ENCODE peak calls at places on chromosome 9, in five cellular contexts. N is HCT116, X is GM23248, V is SK-N-SH, D is PC-3. J is an unnamed sample. For H3K9me2 and H3K27me3, the result is how much of the 10 kb centered on the place peaks cover.

GRCh38 chr9:114163517-114163924 is 8.2 kb downstream of the COL27A1 start:
- DNase-seq in V (peak), N (no peak), D (no peak), X (peak), J (no peak)

GRCh38 chr9:1732670-1733069 is 282.5 kb upstream of the SMARCA2 start:
- DNase-seq in X (no peak), D (peak), N (no peak), V (no peak), J (peak)

GRCh38 chr9:21686738-21687137 is 115.7 kb upstream of the MTAP start:
- DNase-seq in N (no peak), D (no peak), V (no peak), X (no peak), J (no peak)

GRCh38 chr9:68999393-69000105 is 14.4 kb downstream of the PRKACG start:
- DNase-seq in D (peak), N (peak), V (peak), X (peak), J (peak)

GRCh38 chr9:111298831-111299603 is 31.0 kb downstream of the OR2K2 start:
- DNase-seq in X (peak), N (peak), D (peak), V (peak), J (peak)

GRCh38 chr9:127225747-127226646 is 38.6 kb upstream of the GARNL3 start:
- DNase-seq in N (no peak), V (no peak), X (peak), D (peak), J (no peak)

GRCh38 chr9:70053864-70054263 is 10.2 kb downstream of the MAMDC2 start:
- DNase-seq in D (peak), N (peak), V (no peak), X (no peak), J (no peak)

GRCh38 chr9:88574993-88575392 is 40.0 kb downstream of the NXNL2 start:
- DNase-seq in N (no peak), V (no peak), X (peak), D (no peak), J (no peak)

GRCh38 chr9:23088932-23089364 is 642.3 kb downstream of the DMRTA1 start:
- DNase-seq in V (no peak), D (peak), N (no peak), X (peak), J (peak)

GRCh38 chr9:92480332-92480771 is 2.0 kb downstream of the ASPN start:
- DNase-seq in X (peak), D (peak), N (no peak), V (no peak), J (no peak)

GRCh38 chr9:97502222-97502983 is 937 bp downstream of the TMOD1 start:
- DNase-seq in N (no peak), V (no peak), D (no peak), X (no peak), J (no peak)

GRCh38 chr9:94212091-94212490 is 47.0 kb upstream of the ZNF169 start:
- DNase-seq in X (no peak), V (no peak), D (no peak), N (no peak), J (peak)

GRCh38 chr9:1761807-1762206 is 253.3 kb upstream of the SMARCA2 start:
- DNase-seq in X (no peak), N (no peak), D (no peak), V (no peak), J (no peak)

GRCh38 chr9:546797-547223 is 294.7 kb upstream of the DMRT1 start:
- DNase-seq in V (no peak), N (no peak), X (peak), D (no peak), J (peak)

GRCh38 chr9:85743290-85744128 is 1.8 kb upstream of the AGTPBP1 start:
- DNase-seq in N (peak), X (peak), V (no peak), D (peak), J (no peak)

GRCh38 chr9:33778700-33779351 is 16.5 kb upstream of the PRSS3 start:
- DNase-seq in D (peak), V (peak), N (peak), X (peak), J (peak)

GRCh38 chr9:98222885-98223640 is 30.6 kb upstream of the CORO2A start:
- DNase-seq in D (peak), X (peak), N (peak), V (no peak), J (no peak)

GRCh38 chr9:99044827-99045226 is 60.1 kb upstream of the TGFBR1 start:
- DNase-seq in X (no peak), D (no peak), V (no peak), N (no peak), J (no peak)

DNA sequence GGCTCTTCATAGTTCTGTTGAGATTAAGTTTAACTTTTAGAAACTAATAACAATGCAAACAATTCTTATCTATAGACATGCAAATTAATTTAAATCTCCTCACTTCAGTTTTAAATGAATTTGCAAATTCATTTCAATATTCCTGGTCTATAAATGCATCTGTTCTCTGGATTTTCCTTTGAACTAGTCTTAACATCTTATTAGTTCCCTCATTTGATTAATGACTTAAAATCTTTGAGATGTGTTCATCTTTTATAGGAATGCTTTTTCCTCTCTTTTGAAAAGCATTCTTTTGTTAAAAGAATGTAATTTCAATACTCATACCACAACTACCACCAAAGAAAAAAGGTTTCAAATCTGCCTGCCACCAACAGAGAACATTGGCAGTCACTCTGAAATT is 169.4 kb downstream of the RASEF start:
- DNase-seq in X (no peak), D (no peak), N (no peak), V (no peak), J (no peak)
- H3K9me2 ChIP-seq in X (under half), D (under half), N (under half), V (under half), J (under half)

GRCh38 chr9:110156416-110156815 is 51.5 kb downstream of the C9orf152 start:
- DNase-seq in N (no peak), X (no peak), D (no peak), V (no peak), J (no peak)

GRCh38 chr9:110155744-110156143 is 52.2 kb downstream of the C9orf152 start:
- DNase-seq in V (no peak), N (no peak), D (no peak), X (no peak), J (no peak)

GRCh38 chr9:110153431-110153830 is 54.5 kb downstream of the C9orf152 start:
- DNase-seq in X (peak), D (no peak), V (no peak), N (no peak), J (no peak)

GRCh38 chr9:110148868-110149267 is 59.1 kb downstream of the C9orf152 start:
- DNase-seq in N (no peak), X (peak), D (no peak), V (no peak), J (no peak)

GRCh38 chr9:110152704-110153374 is 55.1 kb downstream of the C9orf152 start:
- DNase-seq in N (peak), D (peak), V (peak), X (peak), J (peak)
- H3K9ac ChIP-seq in N (no peak), D (no peak), V (no peak), X (no peak), J (no peak)

DNA sequence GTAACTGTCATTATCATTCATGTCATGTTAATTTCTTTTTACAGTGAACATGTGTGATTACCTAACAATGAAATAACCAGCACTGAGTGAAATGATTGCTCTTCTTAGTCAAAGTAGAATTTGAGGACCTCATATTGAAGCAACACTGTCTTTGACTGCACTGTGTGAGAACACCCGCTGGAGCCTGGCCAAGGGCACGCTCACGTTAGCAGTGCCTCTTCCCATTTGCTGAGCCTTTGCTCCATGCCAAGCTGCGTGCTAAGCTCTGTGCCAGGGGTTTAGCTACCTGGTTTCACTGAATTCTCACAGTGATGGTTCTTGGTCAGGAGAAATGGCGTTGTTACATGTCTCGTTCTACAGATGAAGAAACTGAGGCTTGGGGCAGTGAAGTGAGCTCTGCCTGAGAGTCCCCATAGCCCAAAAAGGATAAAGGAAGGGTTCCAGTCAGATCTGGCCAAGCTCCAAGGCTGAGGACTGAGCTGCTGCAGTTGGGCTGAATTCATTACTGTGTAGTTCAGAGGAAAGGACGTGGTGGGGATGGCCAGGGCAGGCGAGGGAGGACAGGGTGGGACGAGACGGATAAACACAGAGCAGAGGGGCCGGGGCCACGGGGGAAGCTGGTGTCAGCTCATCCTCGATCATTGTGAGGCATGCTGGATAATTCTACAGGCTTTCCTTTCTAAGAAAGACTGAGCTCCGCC is 16.6 kb downstream of the HMCN2 start:
- DNase-seq in D (no peak), V (no peak), N (no peak), X (peak), J (no peak)
- H3K27me3 ChIP-seq in D (under half), V (under half), N (under half), X (under half), J (under half)

DNA sequence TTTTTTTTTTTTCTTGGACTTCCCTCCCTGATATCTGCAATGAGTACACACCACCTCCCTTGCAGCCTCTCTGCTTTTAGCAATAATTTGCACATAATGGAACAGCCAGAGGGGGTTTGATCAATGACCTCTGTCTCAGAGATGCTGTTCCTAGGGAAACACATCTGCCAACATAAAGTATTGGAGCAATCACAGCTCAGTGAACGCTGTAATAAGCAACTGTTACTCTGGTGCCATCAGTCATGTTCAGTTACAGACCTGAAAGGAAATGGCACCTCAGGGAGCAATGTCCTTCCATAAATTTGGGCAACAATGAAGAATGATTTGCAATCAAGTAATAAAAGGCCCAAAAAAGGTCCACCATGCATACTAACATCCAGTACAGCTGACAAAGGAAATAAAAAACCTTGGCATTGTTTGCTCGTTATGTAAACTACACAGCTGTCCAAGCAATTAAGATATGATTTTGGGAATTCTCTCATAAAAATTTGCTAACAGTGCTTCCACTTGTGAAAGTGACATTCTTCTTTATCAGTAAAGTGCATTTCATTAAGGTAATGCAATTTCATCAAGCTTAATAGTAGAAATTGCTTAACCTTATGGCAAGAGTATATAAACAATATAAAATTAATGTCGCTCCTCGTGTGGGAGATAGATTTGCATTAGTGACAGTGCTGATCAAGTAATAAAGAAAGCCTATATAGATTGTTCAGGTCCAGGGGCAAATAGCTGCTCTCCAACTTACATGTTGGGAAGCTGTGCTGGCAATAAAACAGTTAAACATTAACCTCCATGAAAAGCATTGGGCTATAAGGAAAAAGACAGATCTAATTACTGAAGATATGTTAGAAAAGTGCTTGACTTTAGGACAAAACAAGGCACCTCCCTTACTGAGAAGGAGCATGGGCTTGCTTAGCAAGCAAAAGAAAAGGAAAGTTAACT is 167.7 kb downstream of the RASEF start:
- DNase-seq in D (no peak), V (peak), X (no peak), N (no peak), J (no peak)
- H3K9me2 ChIP-seq in D (under half), V (under half), X (under half), N (under half), J (under half)

DNA sequence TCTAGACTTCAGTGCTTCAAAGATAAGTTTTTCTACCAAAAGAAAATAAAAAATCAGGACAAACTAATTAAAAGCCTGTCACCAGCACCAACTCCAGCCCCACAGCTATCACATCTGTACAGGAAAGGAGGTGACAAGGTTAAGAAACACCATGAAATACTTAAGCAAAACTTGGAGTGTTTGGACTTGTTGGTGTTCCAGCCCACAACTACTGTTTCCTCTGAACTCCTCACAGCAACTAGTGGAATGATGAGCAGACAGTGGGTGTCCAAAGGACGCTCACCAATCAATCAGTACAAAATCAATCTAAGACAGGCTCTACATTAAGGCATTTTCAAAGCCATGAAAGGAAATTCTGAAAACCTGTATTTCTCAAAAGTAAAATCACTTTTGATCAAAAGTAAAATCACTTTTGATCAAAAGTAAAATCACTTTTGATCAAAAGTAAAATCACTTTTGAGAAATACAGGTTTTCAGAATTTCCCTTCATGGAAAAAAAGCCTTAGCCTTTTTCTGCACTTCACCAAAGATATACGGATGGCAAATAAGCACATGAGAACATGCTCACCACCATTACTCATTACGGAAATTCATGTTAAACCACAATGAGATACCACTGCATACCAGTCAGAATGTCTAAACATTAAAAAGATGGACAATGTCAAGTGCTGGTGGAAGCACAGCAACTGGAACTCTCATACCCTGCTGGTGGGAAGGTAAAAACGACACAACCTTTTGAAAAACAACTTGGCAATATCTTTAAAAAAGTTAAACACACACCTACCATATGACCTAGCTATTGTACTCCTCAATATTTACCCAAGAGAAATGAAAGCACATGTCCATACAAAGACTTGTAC is 79.7 kb downstream of the MED27 start:
- DNase-seq in X (peak), N (no peak), D (peak), V (no peak), J (no peak)
- H3K9ac ChIP-seq in X (no peak), N (no peak), D (peak), V (no peak), J (no peak)

DNA sequence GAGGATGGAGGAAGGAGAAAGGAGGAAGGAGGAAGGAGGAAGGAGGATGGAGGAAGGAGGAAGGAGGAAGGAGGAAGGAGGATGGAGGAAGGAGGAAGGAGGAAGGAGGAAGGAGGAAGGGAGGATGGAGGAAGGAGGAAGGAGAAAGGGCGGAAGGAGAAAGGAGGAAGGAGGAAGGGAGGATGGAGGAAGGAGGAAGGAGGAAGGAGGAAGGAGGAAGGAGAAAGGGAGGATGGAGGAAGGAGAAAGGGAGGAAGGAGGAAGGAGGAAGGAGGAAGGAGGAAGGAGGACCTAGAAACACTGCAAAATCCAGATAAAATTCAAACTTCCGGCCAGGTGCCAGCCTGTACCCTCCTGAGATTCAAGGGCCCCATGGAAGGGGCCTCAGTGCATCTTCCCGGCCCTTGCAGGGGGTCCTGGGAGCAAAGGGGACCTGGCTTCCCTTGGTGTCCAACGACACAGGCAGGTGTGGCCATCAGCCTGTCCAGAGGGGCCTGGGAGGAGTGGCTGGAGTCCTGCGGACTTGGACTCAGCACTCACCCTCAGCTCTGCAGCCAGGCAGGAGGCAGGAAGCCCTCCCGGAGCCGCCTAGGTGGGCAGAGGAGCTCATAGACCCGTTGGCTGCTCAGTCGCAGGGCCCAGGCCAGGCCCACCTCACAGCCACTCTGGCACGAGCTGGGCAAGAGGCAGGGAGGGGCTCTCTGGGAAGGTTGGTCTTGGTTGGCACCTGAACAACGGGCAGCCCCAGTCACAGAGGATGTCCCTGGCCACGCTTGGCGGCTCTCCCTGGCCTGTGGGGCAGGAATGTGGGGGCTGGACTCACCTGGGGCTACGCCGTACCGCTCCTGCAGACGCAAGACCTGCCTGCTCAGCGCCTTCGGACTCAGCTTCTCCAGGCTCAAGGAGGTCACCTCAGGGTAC is 53.6 kb upstream of the NRARP start:
- DNase-seq in N (no peak), X (no peak), D (no peak), V (no peak), J (no peak)
- H3K27me3 ChIP-seq in N (under half), X (under half), D (under half), V (under half), J (under half)

J was measured in Karpas-422.